ENCODE peak calls at places on chromosomes 5 and 9, in seven cellular contexts. One of them, this sample, is unnamed.

GRCh38 chr9:100354121-100354800 is 1.5 kb upstream of the TEX10 start:
- DNase-seq in uterus: no peak
- DNase-seq in epithelial cell of esophagus: no peak
- DNase-seq in HFFc6: no peak
- DNase-seq in astrocyte: no peak
- DNase-seq in CD8-positive, alpha-beta T cell: no peak
- DNase-seq in left ventricle myocardium inferior: no peak
- DNase-seq in this sample: no peak

GRCh38 chr9:97993000-97993399 is 9.9 kb downstream of the ANP32B start:
- DNase-seq in left ventricle myocardium inferior: no peak
- DNase-seq in HFFc6: no peak
- DNase-seq in CD8-positive, alpha-beta T cell: no peak
- DNase-seq in astrocyte: no peak
- DNase-seq in uterus: no peak
- DNase-seq in epithelial cell of esophagus: no peak
- DNase-seq in this sample: no peak

GRCh38 chr5:10655041-10655685 is 91.3 kb downstream of the ANKRD33B start:
- DNase-seq in epithelial cell of esophagus: peak; percentile 70
- DNase-seq in uterus: no peak
- DNase-seq in HFFc6: no peak
- DNase-seq in left ventricle myocardium inferior: no peak
- DNase-seq in astrocyte: peak; percentile 61
- DNase-seq in CD8-positive, alpha-beta T cell: no peak
- DNase-seq in this sample: no peak

GRCh38 chr5:163821142-163821541 is 315.7 kb downstream of the MAT2B start:
- DNase-seq in epithelial cell of esophagus: no peak
- DNase-seq in uterus: no peak
- DNase-seq in left ventricle myocardium inferior: no peak
- DNase-seq in HFFc6: no peak
- DNase-seq in CD8-positive, alpha-beta T cell: no peak
- DNase-seq in astrocyte: no peak
- DNase-seq in this sample: no peak

GRCh38 chr5:80481019-80481893 is 6.6 kb upstream of the FAM151B start:
- DNase-seq in left ventricle myocardium inferior: no peak
- DNase-seq in uterus: no peak
- DNase-seq in CD8-positive, alpha-beta T cell: no peak
- DNase-seq in epithelial cell of esophagus: peak; percentile 73
- DNase-seq in astrocyte: peak; percentile 34
- DNase-seq in HFFc6: peak; percentile 65
- DNase-seq in this sample: no peak

GRCh38 chr9:128033609-128034008 is 33.5 kb downstream of the NAIF1 start:
- DNase-seq in CD8-positive, alpha-beta T cell: no peak
- DNase-seq in epithelial cell of esophagus: no peak
- DNase-seq in uterus: no peak
- DNase-seq in astrocyte: no peak
- DNase-seq in left ventricle myocardium inferior: no peak
- DNase-seq in HFFc6: no peak
- DNase-seq in this sample: no peak

GRCh38 chr5:14741721-14742426 is 77.4 kb downstream of the OTULIN start:
- DNase-seq in CD8-positive, alpha-beta T cell: peak; percentile 25
- DNase-seq in HFFc6: no peak
- DNase-seq in uterus: no peak
- DNase-seq in left ventricle myocardium inferior: no peak
- DNase-seq in epithelial cell of esophagus: no peak
- DNase-seq in astrocyte: no peak
- DNase-seq in this sample: no peak

GRCh38 chr5:33105521-33105941 is 335.2 kb upstream of the TARS1 start:
- DNase-seq in CD8-positive, alpha-beta T cell: no peak
- DNase-seq in epithelial cell of esophagus: peak; percentile 40
- DNase-seq in HFFc6: peak; percentile 73
- DNase-seq in left ventricle myocardium inferior: no peak
- DNase-seq in astrocyte: peak; percentile 80
- DNase-seq in uterus: no peak
- DNase-seq in this sample: no peak

GRCh38 chr9:89771205-89771604 is 166.4 kb downstream of the GADD45G start:
- DNase-seq in HFFc6: no peak
- DNase-seq in left ventricle myocardium inferior: no peak
- DNase-seq in CD8-positive, alpha-beta T cell: no peak
- DNase-seq in uterus: no peak
- DNase-seq in astrocyte: no peak
- DNase-seq in epithelial cell of esophagus: no peak
- DNase-seq in this sample: no peak

GRCh38 chr9:29966247-29966646 is 2393.0 kb upstream of the C9orf72 start:
- DNase-seq in HFFc6: peak; percentile 46
- DNase-seq in CD8-positive, alpha-beta T cell: no peak
- DNase-seq in uterus: no peak
- DNase-seq in epithelial cell of esophagus: peak; percentile 80
- DNase-seq in astrocyte: peak; percentile 5
- DNase-seq in left ventricle myocardium inferior: no peak
- DNase-seq in this sample: no peak

GRCh38 chr9:131986576-131986975 is 93.1 kb downstream of the MED27 start:
- DNase-seq in uterus: no peak
- DNase-seq in astrocyte: no peak
- DNase-seq in CD8-positive, alpha-beta T cell: no peak
- DNase-seq in HFFc6: peak; percentile 53
- DNase-seq in left ventricle myocardium inferior: no peak
- DNase-seq in epithelial cell of esophagus: peak; percentile 79
- DNase-seq in this sample: no peak

GRCh38 chr5:83374547-83374946 is 97.0 kb upstream of the VCAN start:
- DNase-seq in uterus: peak; percentile 42
- DNase-seq in CD8-positive, alpha-beta T cell: no peak
- DNase-seq in astrocyte: peak; percentile 73
- DNase-seq in left ventricle myocardium inferior: no peak
- DNase-seq in HFFc6: no peak
- DNase-seq in epithelial cell of esophagus: no peak
- DNase-seq in this sample: no peak

GRCh38 chr5:141657937-141658545 is 6.8 kb upstream of the FCHSD1 start:
- DNase-seq in left ventricle myocardium inferior: no peak
- DNase-seq in CD8-positive, alpha-beta T cell: no peak
- DNase-seq in epithelial cell of esophagus: peak; percentile 80
- DNase-seq in astrocyte: peak; percentile 94
- DNase-seq in HFFc6: peak; percentile 95
- DNase-seq in uterus: no peak
- DNase-seq in this sample: no peak

GRCh38 chr5:51347704-51348103 is 35.5 kb upstream of the ISL1 start:
- DNase-seq in epithelial cell of esophagus: peak; percentile 37
- DNase-seq in uterus: no peak
- DNase-seq in astrocyte: no peak
- DNase-seq in left ventricle myocardium inferior: no peak
- DNase-seq in CD8-positive, alpha-beta T cell: no peak
- DNase-seq in HFFc6: no peak
- DNase-seq in this sample: no peak

GRCh38 chr9:96495341-96495740 is 45.4 kb downstream of the HABP4 start:
- DNase-seq in epithelial cell of esophagus: peak; percentile 37
- DNase-seq in CD8-positive, alpha-beta T cell: no peak
- DNase-seq in left ventricle myocardium inferior: no peak
- DNase-seq in astrocyte: peak; percentile 97
- DNase-seq in uterus: no peak
- DNase-seq in HFFc6: peak; percentile 71
- DNase-seq in this sample: no peak

GRCh38 chr5:97037819-97038218 is 101.9 kb downstream of the LNPEP start:
- DNase-seq in uterus: no peak
- DNase-seq in HFFc6: no peak
- DNase-seq in astrocyte: no peak
- DNase-seq in left ventricle myocardium inferior: no peak
- DNase-seq in epithelial cell of esophagus: no peak
- DNase-seq in CD8-positive, alpha-beta T cell: no peak
- DNase-seq in this sample: no peak

GRCh38 chr9:137809038-137809630 is 68.4 kb upstream of the CACNA1B start:
- DNase-seq in CD8-positive, alpha-beta T cell: no peak
- DNase-seq in HFFc6: no peak
- DNase-seq in astrocyte: no peak
- DNase-seq in left ventricle myocardium inferior: no peak
- DNase-seq in epithelial cell of esophagus: no peak
- DNase-seq in uterus: no peak
- DNase-seq in this sample: no peak

GRCh38 chr5:30894811-30895210 is 298.7 kb upstream of the CDH6 start:
- DNase-seq in HFFc6: no peak
- DNase-seq in left ventricle myocardium inferior: no peak
- DNase-seq in epithelial cell of esophagus: peak; percentile 13
- DNase-seq in CD8-positive, alpha-beta T cell: no peak
- DNase-seq in uterus: no peak
- DNase-seq in astrocyte: peak; percentile 70
- DNase-seq in this sample: no peak

GRCh38 chr5:158140120-158140778 is 281.3 kb upstream of the CLINT1 start:
- DNase-seq in epithelial cell of esophagus: no peak
- DNase-seq in HFFc6: no peak
- DNase-seq in astrocyte: peak; percentile 70
- DNase-seq in CD8-positive, alpha-beta T cell: no peak
- DNase-seq in left ventricle myocardium inferior: peak; percentile 26
- DNase-seq in uterus: peak; percentile 39
- DNase-seq in this sample: no peak

GRCh38 chr9:101418518-101419111 is 17.0 kb downstream of the ALDOB start:
- DNase-seq in astrocyte: peak; percentile 24
- DNase-seq in uterus: no peak
- DNase-seq in CD8-positive, alpha-beta T cell: no peak
- DNase-seq in left ventricle myocardium inferior: no peak
- DNase-seq in HFFc6: peak; percentile 11
- DNase-seq in epithelial cell of esophagus: peak; percentile 37
- DNase-seq in this sample: no peak

GRCh38 chr9:2787065-2787464 is 56.8 kb downstream of the PUM3 start:
- DNase-seq in HFFc6: peak; percentile 45
- DNase-seq in left ventricle myocardium inferior: no peak
- DNase-seq in CD8-positive, alpha-beta T cell: no peak
- DNase-seq in astrocyte: peak; percentile 71
- DNase-seq in epithelial cell of esophagus: peak; percentile 64
- DNase-seq in uterus: no peak
- DNase-seq in this sample: no peak

GRCh38 chr5:126695081-126695480 is 81.9 kb upstream of the LMNB1 start:
- DNase-seq in epithelial cell of esophagus: peak; percentile 48
- DNase-seq in left ventricle myocardium inferior: no peak
- DNase-seq in CD8-positive, alpha-beta T cell: no peak
- DNase-seq in HFFc6: no peak
- DNase-seq in astrocyte: no peak
- DNase-seq in uterus: no peak
- DNase-seq in this sample: no peak

GRCh38 chr5:114018178-114018577 is 343.7 kb upstream of the KCNN2 start:
- DNase-seq in uterus: no peak
- DNase-seq in HFFc6: peak; percentile 20
- DNase-seq in astrocyte: no peak
- DNase-seq in epithelial cell of esophagus: no peak
- DNase-seq in CD8-positive, alpha-beta T cell: no peak
- DNase-seq in left ventricle myocardium inferior: no peak
- DNase-seq in this sample: no peak

GRCh38 chr9:121952611-121953010 is 140.5 kb downstream of the TTLL11 start:
- DNase-seq in CD8-positive, alpha-beta T cell: no peak
- DNase-seq in left ventricle myocardium inferior: no peak
- DNase-seq in epithelial cell of esophagus: no peak
- DNase-seq in uterus: no peak
- DNase-seq in HFFc6: no peak
- DNase-seq in astrocyte: no peak
- DNase-seq in this sample: no peak

GRCh38 chr5:120803282-120803681 is 339.2 kb downstream of the PRR16 start:
- DNase-seq in left ventricle myocardium inferior: no peak
- DNase-seq in CD8-positive, alpha-beta T cell: no peak
- DNase-seq in HFFc6: peak; percentile 35
- DNase-seq in uterus: no peak
- DNase-seq in epithelial cell of esophagus: peak; percentile 18
- DNase-seq in astrocyte: no peak
- DNase-seq in this sample: no peak

DNA sequence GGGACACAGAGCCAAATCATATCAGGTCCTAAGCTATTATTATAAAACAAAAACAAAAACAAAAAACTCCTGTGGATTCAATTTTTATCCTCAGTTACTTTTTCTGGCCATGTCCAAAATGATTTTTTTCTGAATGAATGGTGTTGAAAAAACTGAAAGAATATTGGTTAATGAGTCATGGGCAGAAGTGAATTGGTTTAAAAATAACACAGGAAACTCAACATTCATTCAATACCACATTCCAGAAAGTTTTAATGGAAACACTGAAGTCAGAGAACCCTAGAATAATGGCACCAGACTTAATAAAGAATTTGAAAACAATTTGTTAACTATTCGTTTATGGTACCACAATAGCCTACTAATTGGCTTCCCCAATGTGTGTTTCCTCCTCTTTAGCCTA is 102.4 kb upstream of the CDH9 start:
- DNase-seq in epithelial cell of esophagus: no peak
- DNase-seq in uterus: no peak
- DNase-seq in HFFc6: peak; percentile 5
- DNase-seq in CD8-positive, alpha-beta T cell: no peak
- DNase-seq in astrocyte: peak; percentile 37
- DNase-seq in left ventricle myocardium inferior: no peak
- DNase-seq in this sample: no peak
- TF ChIP-seq CTCF in epithelial cell of esophagus: no peak
- TF ChIP-seq CTCF in uterus: no peak
- TF ChIP-seq CTCF in HFFc6: no peak
- TF ChIP-seq CTCF in CD8-positive, alpha-beta T cell: no peak
- TF ChIP-seq CTCF in astrocyte: no peak
- TF ChIP-seq CTCF in left ventricle myocardium inferior: no peak
- TF ChIP-seq CTCF in this sample: no peak

GRCh38 chr5:4866131-4866659 is 273.9 kb upstream of the ADAMTS16 start:
- DNase-seq in CD8-positive, alpha-beta T cell: no peak
- DNase-seq in left ventricle myocardium inferior: no peak
- DNase-seq in epithelial cell of esophagus: no peak
- DNase-seq in HFFc6: no peak
- DNase-seq in astrocyte: no peak
- DNase-seq in uterus: no peak
- DNase-seq in this sample: no peak
- TF ChIP-seq CTCF in CD8-positive, alpha-beta T cell: no peak
- TF ChIP-seq CTCF in left ventricle myocardium inferior: no peak
- TF ChIP-seq CTCF in epithelial cell of esophagus: no peak
- TF ChIP-seq CTCF in HFFc6: no peak
- TF ChIP-seq CTCF in astrocyte: no peak
- TF ChIP-seq CTCF in uterus: no peak
- TF ChIP-seq CTCF in this sample: no peak

DNA sequence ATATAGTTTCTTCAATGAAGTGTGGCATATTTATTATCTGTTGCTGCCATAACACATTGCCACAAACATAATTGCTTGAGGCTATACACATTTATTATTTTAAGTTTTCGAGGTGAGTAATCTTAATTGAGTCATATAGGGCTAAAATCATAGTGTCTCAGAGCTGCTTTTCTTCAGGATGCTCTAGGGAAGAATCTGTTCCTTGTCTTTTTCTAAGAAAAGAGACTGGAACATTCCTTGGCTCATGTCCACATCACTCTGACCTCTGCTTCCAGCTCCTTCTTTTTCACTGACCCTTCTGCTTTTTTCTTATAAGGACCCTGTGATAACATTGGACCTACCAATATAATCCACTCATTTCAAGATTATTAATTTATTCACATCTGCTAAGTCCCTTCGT is 632.4 kb upstream of the TYRP1 start:
- DNase-seq in HFFc6: no peak
- DNase-seq in astrocyte: no peak
- DNase-seq in epithelial cell of esophagus: no peak
- DNase-seq in uterus: no peak
- DNase-seq in CD8-positive, alpha-beta T cell: no peak
- DNase-seq in left ventricle myocardium inferior: no peak
- DNase-seq in this sample: no peak
- TF ChIP-seq CTCF in HFFc6: no peak
- TF ChIP-seq CTCF in astrocyte: no peak
- TF ChIP-seq CTCF in epithelial cell of esophagus: no peak
- TF ChIP-seq CTCF in uterus: no peak
- TF ChIP-seq CTCF in CD8-positive, alpha-beta T cell: no peak
- TF ChIP-seq CTCF in left ventricle myocardium inferior: no peak
- TF ChIP-seq CTCF in this sample: no peak

DNA sequence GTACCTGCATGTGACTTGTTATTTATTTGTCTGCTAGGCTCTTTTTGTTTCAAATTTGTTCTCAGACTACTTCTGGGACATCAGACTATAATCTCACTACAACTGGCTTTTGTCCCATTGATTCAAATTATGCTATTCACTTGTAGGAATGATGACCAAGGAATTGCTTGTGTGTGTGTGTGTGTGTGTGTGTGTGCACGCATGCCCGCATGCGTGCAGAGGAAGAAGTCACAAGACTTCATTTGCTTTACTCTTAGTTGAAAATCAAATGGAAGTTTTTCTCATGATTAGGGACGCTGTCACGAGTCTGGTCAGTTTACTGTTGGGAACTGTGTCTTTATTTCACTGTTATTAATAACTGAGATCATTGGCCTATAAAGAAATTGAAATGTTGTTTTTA is 268.7 kb downstream of the RAB3C start:
- DNase-seq in astrocyte: no peak
- DNase-seq in uterus: no peak
- DNase-seq in epithelial cell of esophagus: no peak
- DNase-seq in CD8-positive, alpha-beta T cell: no peak
- DNase-seq in left ventricle myocardium inferior: no peak
- DNase-seq in HFFc6: no peak
- DNase-seq in this sample: no peak
- TF ChIP-seq CTCF in astrocyte: no peak
- TF ChIP-seq CTCF in uterus: no peak
- TF ChIP-seq CTCF in epithelial cell of esophagus: no peak
- TF ChIP-seq CTCF in CD8-positive, alpha-beta T cell: no peak
- TF ChIP-seq CTCF in left ventricle myocardium inferior: no peak
- TF ChIP-seq CTCF in HFFc6: no peak
- TF ChIP-seq CTCF in this sample: no peak

This sample was measured in omental fat pad.